ENCODE peak calls at places on chromosomes 4 and X, in five cellular contexts. P, N, S, M and V are unnamed samples.

GRCh38 chr4:31370866-31371465 is 650.8 kb downstream of the PCDH7 start:
- DNase-seq in P (peak), N (peak), S (peak), M (no peak), V (peak)

GRCh38 chr4:159042097-159042605 is 60.7 kb upstream of the RAPGEF2 start:
- DNase-seq in P (no peak), N (no peak), S (no peak), M (no peak), V (no peak)

GRCh38 chr4:99300934-99301333 is 10.1 kb upstream of the ADH1A start:
- DNase-seq in P (peak), N (peak), S (peak), M (no peak), V (peak)

GRCh38 chr4:61723492-61723891 is 523.4 kb downstream of the ADGRL3 start:
- DNase-seq in P (no peak), N (peak), S (no peak), M (no peak), V (no peak)

GRCh38 chr4:893995-894705 is 38.0 kb downstream of the GAK start:
- DNase-seq in P (no peak), N (no peak), S (no peak), M (no peak), V (no peak)

GRCh38 chr4:145513020-145513621 is 31.5 kb downstream of the SMAD1 start:
- DNase-seq in P (no peak), N (no peak), S (no peak), M (no peak), V (no peak)

GRCh38 chr4:121998024-121998423 is 46.2 kb upstream of the TRPC3 start:
- DNase-seq in P (peak), N (peak), S (no peak), M (no peak), V (no peak)

GRCh38 chrX:136847874-136848273 is 32.7 kb downstream of the RBMX start:
- DNase-seq in P (no peak), N (no peak), S (no peak), M (no peak), V (peak)

GRCh38 chr4:78517050-78517652 is 34.4 kb upstream of the ANXA3 start:
- DNase-seq in P (peak), N (peak), S (peak), M (no peak), V (peak)

GRCh38 chrX:153969904-153970397 is 1.7 kb downstream of the HCFC1 start:
- DNase-seq in P (peak), N (peak), S (peak), M (no peak), V (peak)

GRCh38 chr4:123649644-123650356 is 253.2 kb downstream of the SPRY1 start:
- DNase-seq in P (peak), N (no peak), S (peak), M (no peak), V (peak)

GRCh38 chr4:88758264-88758663 is 60.6 kb upstream of the NAP1L5 start:
- DNase-seq in P (peak), N (no peak), S (no peak), M (no peak), V (no peak)

GRCh38 chr4:154643493-154643892 is 31.0 kb upstream of the FGG start:
- DNase-seq in P (no peak), N (peak), S (no peak), M (no peak), V (no peak)

GRCh38 chr4:144948009-144948408 is 150.0 kb downstream of the ANAPC10 start:
- DNase-seq in P (no peak), N (no peak), S (no peak), M (no peak), V (no peak)

GRCh38 chr4:153227501-153227900 is 23.3 kb downstream of the TRIM2 start:
- DNase-seq in P (no peak), N (no peak), S (no peak), M (no peak), V (no peak)

GRCh38 chr4:102598759-102599379 is 97.7 kb downstream of the NFKB1 start:
- DNase-seq in P (no peak), N (no peak), S (peak), M (peak), V (peak)

GRCh38 chrX:20829665-20830481 is 544.3 kb upstream of the CNKSR2 start:
- DNase-seq in P (peak), N (peak), S (no peak), M (no peak), V (peak)

GRCh38 chr4:57055873-57056272 is 54.3 kb downstream of the IGFBP7 start:
- DNase-seq in P (no peak), N (no peak), S (no peak), M (no peak), V (no peak)

GRCh38 chr4:18722748-18723191 is 701.2 kb upstream of the LCORL start:
- DNase-seq in P (no peak), N (no peak), S (no peak), M (no peak), V (no peak)

GRCh38 chr4:102196221-102196620 is 149.1 kb downstream of the SLC39A8 start:
- DNase-seq in P (peak), N (peak), S (no peak), M (no peak), V (peak)

GRCh38 chr4:4666693-4667642 is 125.1 kb upstream of the STX18 start:
- DNase-seq in P (peak), N (no peak), S (no peak), M (no peak), V (no peak)

GRCh38 chr4:188138227-188138626 is 1.0 kb upstream of the TRIML1 start:
- DNase-seq in P (peak), N (no peak), S (no peak), M (no peak), V (no peak)

GRCh38 chr4:77921701-77922100 is 59.1 kb downstream of the MRPL1 start:
- DNase-seq in P (peak), N (peak), S (peak), M (no peak), V (peak)

GRCh38 chr4:79065262-79065661 is 126.0 kb upstream of the PAQR3 start:
- DNase-seq in P (no peak), N (no peak), S (no peak), M (no peak), V (no peak)

GRCh38 chr4:78092850-78093249 is 35.7 kb downstream of the FRAS1 start:
- DNase-seq in P (no peak), N (no peak), S (no peak), M (no peak), V (no peak)

GRCh38 chrX:82945332-82945731 is 562.8 kb upstream of the POU3F4 start:
- DNase-seq in P (peak), N (no peak), S (no peak), M (no peak), V (no peak)

GRCh38 chr4:76199664-76200211 is 13.9 kb downstream of the SCARB2 start:
- DNase-seq in P (peak), N (no peak), S (no peak), M (peak), V (peak)

GRCh38 chr4:176123710-176124407 is 58.2 kb downstream of the WDR17 start:
- DNase-seq in P (peak), N (peak), S (peak), M (no peak), V (peak)

GRCh38 chr4:121256346-121256745 is 92.2 kb upstream of the TNIP3 start:
- DNase-seq in P (peak), N (peak), S (no peak), M (peak), V (peak)